ENCODE peak calls at places on chromosomes 3 and 15, in nine cellular contexts. E is AG04449, K is neural crest cell, L is foreskin fibroblast, V is endothelial cell of umbilical vein, S is heart right ventricle, Y is GM23338, A is progenitor cell of endocrine pancreas, P is Calu3. G is an unnamed sample.

GRCh38 chr3:124512881-124513609 is 217.2 kb upstream of the UMPS start:
- DNase-seq in K (no peak), S (no peak), P (peak), E (no peak), Y (peak), L (no peak), A (peak), V (no peak), G (no peak)

GRCh38 chr15:53197426-53197839 is 407.3 kb upstream of the ONECUT1 start:
- DNase-seq in P (peak), E (no peak), L (peak), A (peak), K (peak), V (peak), S (peak), Y (peak), G (peak)

GRCh38 chr3:134039161-134039862 is 9.6 kb upstream of the SLCO2A1 start:
- DNase-seq in K (no peak), E (no peak), S (no peak), Y (peak), L (no peak), A (no peak), V (no peak), P (peak), G (no peak)

GRCh38 chr15:55267401-55268053 is 22.1 kb downstream of the RAB27A start:
- DNase-seq in Y (no peak), A (no peak), E (no peak), V (peak), L (peak), P (no peak), S (no peak), K (no peak), G (no peak)

GRCh38 chr3:186400677-186401076 is 38.6 kb upstream of the DGKG start:
- DNase-seq in A (no peak), Y (no peak), K (no peak), P (no peak), L (no peak), V (no peak), S (no peak), E (no peak), G (no peak)

GRCh38 chr3:185717121-185717520 is 107.7 kb downstream of the IGF2BP2 start:
- DNase-seq in Y (no peak), P (no peak), K (no peak), V (peak), S (no peak), L (peak), A (no peak), E (peak), G (no peak)

GRCh38 chr3:134445631-134446030 is 40.2 kb downstream of the ANAPC13 start:
- DNase-seq in S (peak), L (peak), V (peak), A (no peak), K (no peak), Y (no peak), P (no peak), E (peak), G (no peak)

GRCh38 chr3:186583820-186584219 is 13.3 kb downstream of the DNAJB11 start:
- DNase-seq in K (no peak), E (no peak), V (no peak), S (no peak), P (no peak), A (no peak), Y (no peak), L (peak), G (no peak)

GRCh38 chr3:133573054-133573628 is 345 bp upstream of the CDV3 start:
- DNase-seq in Y (peak), E (peak), P (peak), S (peak), L (peak), A (peak), K (peak), V (peak), G (peak)

GRCh38 chr3:40129510-40129909 is 180.0 kb upstream of the EIF1B start:
- DNase-seq in S (no peak), E (no peak), P (no peak), Y (no peak), A (no peak), V (no peak), K (no peak), L (no peak), G (no peak)
- TF ChIP-seq CTCF in S (no peak), E (no peak), P (no peak), Y (no peak), A (no peak), V (no peak), K (no peak), L (no peak), G (no peak)

GRCh38 chr3:53836084-53836872 is 9.9 kb downstream of the CHDH start:
- DNase-seq in P (no peak), L (no peak), E (no peak), S (no peak), A (no peak), Y (no peak), K (no peak), V (no peak), G (no peak)
- TF ChIP-seq CTCF in P (no peak), L (no peak), E (no peak), S (no peak), A (no peak), Y (no peak), K (no peak), V (no peak), G (no peak)

DNA sequence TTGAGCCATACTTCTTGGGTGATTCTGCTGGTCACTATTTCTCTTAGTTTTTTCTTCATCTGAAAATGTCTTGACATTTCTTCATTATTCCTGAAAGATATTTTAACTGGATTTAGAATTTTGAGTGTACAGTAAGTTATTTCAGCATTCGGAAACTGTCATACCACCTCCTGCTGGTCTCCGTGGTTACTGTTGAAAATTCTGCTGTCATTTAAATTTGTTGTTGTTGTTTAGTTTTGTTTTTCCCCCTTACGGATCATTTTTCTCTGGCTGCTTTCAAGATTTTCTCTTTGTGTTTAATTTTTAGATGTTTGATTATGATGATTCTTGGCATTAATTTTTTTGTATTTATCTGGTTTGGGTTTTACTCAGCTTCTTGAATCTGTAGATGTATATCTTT is 100.5 kb downstream of the CHRNA7 start:
- DNase-seq in L (no peak), K (no peak), E (no peak), A (no peak), P (no peak), S (no peak), V (no peak), Y (peak), G (no peak)
- TF ChIP-seq CTCF in L (no peak), K (no peak), E (no peak), A (peak), P (no peak), S (no peak), V (no peak), Y (peak), G (no peak)

GRCh38 chr3:48088056-48088748 is 72.0 kb upstream of the MAP4 start:
- DNase-seq in E (no peak), P (peak), K (peak), S (peak), A (peak), V (no peak), Y (peak), L (peak), G (no peak)
- TF ChIP-seq CTCF in E (no peak), P (no peak), K (no peak), S (no peak), A (no peak), V (no peak), Y (no peak), L (no peak), G (no peak)

DNA sequence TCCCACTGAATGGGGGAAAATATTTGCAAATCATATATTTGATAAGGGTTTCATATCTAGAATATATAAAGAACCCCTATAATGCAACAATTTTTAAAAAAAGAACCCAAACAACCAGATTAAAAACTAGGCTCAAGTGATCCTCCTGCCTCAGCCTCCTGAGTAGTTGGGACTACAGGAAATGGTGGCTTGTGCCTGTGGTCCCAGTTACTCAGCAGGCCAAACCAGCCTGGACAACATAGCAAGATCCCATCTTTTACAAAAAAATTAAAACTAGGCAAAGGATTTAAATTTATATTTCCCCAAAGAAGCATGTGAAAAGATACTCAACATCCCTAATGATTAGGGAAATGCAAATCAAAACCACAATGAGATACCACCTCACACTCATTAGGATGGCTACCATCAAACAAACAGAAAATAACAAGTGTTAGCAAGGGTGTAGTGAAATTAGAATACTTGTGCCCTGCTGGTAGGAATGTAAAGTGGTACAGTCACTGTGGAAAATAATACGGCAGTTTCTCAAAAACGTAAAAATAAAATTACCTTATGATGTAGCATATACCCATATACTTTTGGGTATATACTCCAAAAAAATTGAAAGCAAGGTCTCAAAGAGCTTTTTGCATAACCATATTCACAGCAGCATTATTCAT is 19.7 kb downstream of the TFDP2 start:
- DNase-seq in A (no peak), E (no peak), P (no peak), S (no peak), V (no peak), K (no peak), Y (no peak), L (no peak), G (no peak)
- TF ChIP-seq CTCF in A (peak), E (no peak), P (peak), S (no peak), V (no peak), K (peak), Y (no peak), L (no peak), G (peak)

GRCh38 chr3:149493315-149494021 is 19.0 kb downstream of the TM4SF4 start:
- DNase-seq in L (no peak), Y (peak), K (no peak), S (no peak), P (no peak), E (no peak), V (no peak), A (no peak), G (no peak)
- TF ChIP-seq CTCF in L (no peak), Y (no peak), K (no peak), S (no peak), P (no peak), E (no peak), V (no peak), A (no peak), G (no peak)